ENCODE peak calls at places on chromosomes 5 and 9, in six cellular contexts. One of them, this sample, is unnamed.

GRCh38 chr9:125405938-125406811 is 144.5 kb downstream of the GAPVD1 start:
- DNase-seq in HFF-Myc: no peak
- DNase-seq in NT2/D1: no peak
- DNase-seq in HT-29: peak; percentile 48
- DNase-seq in fibroblast of mammary gland: peak; percentile 66
- DNase-seq in kidney glomerular epithelial cell: no peak
- DNase-seq in this sample: peak; percentile 46

GRCh38 chr9:77435688-77436087 is 212.4 kb downstream of the GNA14 start:
- DNase-seq in HFF-Myc: no peak
- DNase-seq in NT2/D1: no peak
- DNase-seq in HT-29: no peak
- DNase-seq in fibroblast of mammary gland: peak; percentile 35
- DNase-seq in kidney glomerular epithelial cell: no peak
- DNase-seq in this sample: no peak

GRCh38 chr5:160133071-160133917 is 14.0 kb upstream of the PWWP2A start:
- DNase-seq in HFF-Myc: no peak
- DNase-seq in NT2/D1: peak; percentile 38
- DNase-seq in HT-29: peak; percentile 20
- DNase-seq in fibroblast of mammary gland: peak; percentile 82
- DNase-seq in kidney glomerular epithelial cell: no peak
- DNase-seq in this sample: no peak

GRCh38 chr5:36897616-36898015 is 21.0 kb downstream of the NIPBL start:
- DNase-seq in HFF-Myc: no peak
- DNase-seq in NT2/D1: no peak
- DNase-seq in HT-29: no peak
- DNase-seq in fibroblast of mammary gland: peak; percentile 56
- DNase-seq in kidney glomerular epithelial cell: no peak
- DNase-seq in this sample: no peak

GRCh38 chr5:9373586-9373985 is 172.3 kb downstream of the SEMA5A start:
- DNase-seq in HFF-Myc: no peak
- DNase-seq in NT2/D1: no peak
- DNase-seq in HT-29: no peak
- DNase-seq in fibroblast of mammary gland: peak; percentile 33
- DNase-seq in kidney glomerular epithelial cell: no peak
- DNase-seq in this sample: no peak

GRCh38 chr5:67341478-67341877 is 144.9 kb upstream of the CD180 start:
- DNase-seq in HFF-Myc: no peak
- DNase-seq in NT2/D1: no peak
- DNase-seq in HT-29: no peak
- DNase-seq in fibroblast of mammary gland: no peak
- DNase-seq in kidney glomerular epithelial cell: no peak
- DNase-seq in this sample: no peak

GRCh38 chr5:119355636-119356383 is at the start of gene TNFAIP8:
- DNase-seq in HFF-Myc: no peak
- DNase-seq in NT2/D1: no peak
- DNase-seq in HT-29: peak; percentile 72
- DNase-seq in fibroblast of mammary gland: peak; percentile 66
- DNase-seq in kidney glomerular epithelial cell: peak; percentile 42
- DNase-seq in this sample: peak; percentile 5

GRCh38 chr9:90975666-90976538 is 174.3 kb downstream of the SYK start:
- DNase-seq in HFF-Myc: no peak
- DNase-seq in NT2/D1: no peak
- DNase-seq in HT-29: no peak
- DNase-seq in fibroblast of mammary gland: no peak
- DNase-seq in kidney glomerular epithelial cell: no peak
- DNase-seq in this sample: no peak

GRCh38 chr9:82299870-82300269 is 311.3 kb downstream of the SPATA31D1 start:
- DNase-seq in HFF-Myc: no peak
- DNase-seq in NT2/D1: no peak
- DNase-seq in HT-29: no peak
- DNase-seq in fibroblast of mammary gland: no peak
- DNase-seq in kidney glomerular epithelial cell: no peak
- DNase-seq in this sample: no peak

GRCh38 chr5:100800552-100800951 is 102.5 kb downstream of the ST8SIA4 start:
- DNase-seq in HFF-Myc: no peak
- DNase-seq in NT2/D1: no peak
- DNase-seq in HT-29: no peak
- DNase-seq in fibroblast of mammary gland: no peak
- DNase-seq in kidney glomerular epithelial cell: no peak
- DNase-seq in this sample: no peak

GRCh38 chr5:105868038-105868775 is 1802.5 kb downstream of the EFNA5 start:
- DNase-seq in HFF-Myc: no peak
- DNase-seq in NT2/D1: no peak
- DNase-seq in HT-29: no peak
- DNase-seq in fibroblast of mammary gland: peak; percentile 11
- DNase-seq in kidney glomerular epithelial cell: no peak
- DNase-seq in this sample: no peak

GRCh38 chr5:153866176-153866575 is 172.5 kb downstream of the FAM114A2 start:
- DNase-seq in HFF-Myc: no peak
- DNase-seq in NT2/D1: no peak
- DNase-seq in HT-29: no peak
- DNase-seq in fibroblast of mammary gland: peak; percentile 32
- DNase-seq in kidney glomerular epithelial cell: no peak
- DNase-seq in this sample: no peak

GRCh38 chr9:129838707-129839259 is 3.5 kb downstream of the USP20 start:
- DNase-seq in HFF-Myc: peak; percentile 50
- DNase-seq in NT2/D1: no peak
- DNase-seq in HT-29: no peak
- DNase-seq in fibroblast of mammary gland: peak; percentile 94
- DNase-seq in kidney glomerular epithelial cell: no peak
- DNase-seq in this sample: no peak

GRCh38 chr9:97627624-97628023 is 5.5 kb downstream of the TSTD2 start:
- DNase-seq in HFF-Myc: no peak
- DNase-seq in NT2/D1: no peak
- DNase-seq in HT-29: no peak
- DNase-seq in fibroblast of mammary gland: no peak
- DNase-seq in kidney glomerular epithelial cell: no peak
- DNase-seq in this sample: no peak

GRCh38 chr9:72703574-72703973 is 182.2 kb downstream of the TMC1 start:
- DNase-seq in HFF-Myc: no peak
- DNase-seq in NT2/D1: no peak
- DNase-seq in HT-29: no peak
- DNase-seq in fibroblast of mammary gland: peak; percentile 26
- DNase-seq in kidney glomerular epithelial cell: no peak
- DNase-seq in this sample: no peak

GRCh38 chr9:35051069-35051967 is 21.1 kb downstream of the VCP start:
- DNase-seq in HFF-Myc: no peak
- DNase-seq in NT2/D1: peak; percentile 44
- DNase-seq in HT-29: peak; percentile 78
- DNase-seq in fibroblast of mammary gland: peak; percentile 63
- DNase-seq in kidney glomerular epithelial cell: no peak
- DNase-seq in this sample: peak; percentile 45

GRCh38 chr9:94005272-94005901 is 50.2 kb upstream of the BARX1 start:
- DNase-seq in HFF-Myc: no peak
- DNase-seq in NT2/D1: no peak
- DNase-seq in HT-29: peak; percentile 53
- DNase-seq in fibroblast of mammary gland: peak; percentile 78
- DNase-seq in kidney glomerular epithelial cell: no peak
- DNase-seq in this sample: no peak

GRCh38 chr5:172806897-172807672 is 27.0 kb upstream of the ERGIC1 start:
- DNase-seq in HFF-Myc: peak; percentile 55
- DNase-seq in NT2/D1: no peak
- DNase-seq in HT-29: peak; percentile 90
- DNase-seq in fibroblast of mammary gland: peak; percentile 90
- DNase-seq in kidney glomerular epithelial cell: peak; percentile 82
- DNase-seq in this sample: peak; percentile 80

GRCh38 chr5:95382843-95383242 is 8.3 kb upstream of the FAM81B start:
- DNase-seq in HFF-Myc: no peak
- DNase-seq in NT2/D1: no peak
- DNase-seq in HT-29: no peak
- DNase-seq in fibroblast of mammary gland: no peak
- DNase-seq in kidney glomerular epithelial cell: no peak
- DNase-seq in this sample: no peak

GRCh38 chr9:102362463-102363138 is 624.2 kb upstream of the GRIN3A start:
- DNase-seq in HFF-Myc: no peak
- DNase-seq in NT2/D1: no peak
- DNase-seq in HT-29: no peak
- DNase-seq in fibroblast of mammary gland: no peak
- DNase-seq in kidney glomerular epithelial cell: no peak
- DNase-seq in this sample: no peak

GRCh38 chr5:151903243-151903653 is 21.4 kb downstream of the GLRA1 start:
- DNase-seq in HFF-Myc: no peak
- DNase-seq in NT2/D1: peak; percentile 71
- DNase-seq in HT-29: no peak
- DNase-seq in fibroblast of mammary gland: no peak
- DNase-seq in kidney glomerular epithelial cell: peak; percentile 8
- DNase-seq in this sample: no peak

GRCh38 chr5:16936150-16937022 is at the start of gene MYO10:
- DNase-seq in HFF-Myc: no peak
- DNase-seq in NT2/D1: peak; percentile 48
- DNase-seq in HT-29: peak; percentile 88
- DNase-seq in fibroblast of mammary gland: peak; percentile 66
- DNase-seq in kidney glomerular epithelial cell: peak; percentile 76
- DNase-seq in this sample: no peak

GRCh38 chr9:83560169-83560826 is 22.1 kb upstream of the FRMD3 start:
- DNase-seq in HFF-Myc: no peak
- DNase-seq in NT2/D1: no peak
- DNase-seq in HT-29: no peak
- DNase-seq in fibroblast of mammary gland: no peak
- DNase-seq in kidney glomerular epithelial cell: no peak
- DNase-seq in this sample: no peak

GRCh38 chr5:122954719-122955118 is 81.8 kb downstream of the PPIC start:
- DNase-seq in HFF-Myc: no peak
- DNase-seq in NT2/D1: no peak
- DNase-seq in HT-29: no peak
- DNase-seq in fibroblast of mammary gland: no peak
- DNase-seq in kidney glomerular epithelial cell: no peak
- DNase-seq in this sample: no peak

GRCh38 chr9:95211028-95211427 is 106.5 kb downstream of the FANCC start:
- DNase-seq in HFF-Myc: no peak
- DNase-seq in NT2/D1: no peak
- DNase-seq in HT-29: no peak
- DNase-seq in fibroblast of mammary gland: no peak
- DNase-seq in kidney glomerular epithelial cell: no peak
- DNase-seq in this sample: no peak

GRCh38 chr9:126666155-126666803 is 52.6 kb downstream of the LMX1B start:
- DNase-seq in HFF-Myc: no peak
- DNase-seq in NT2/D1: no peak
- DNase-seq in HT-29: no peak
- DNase-seq in fibroblast of mammary gland: no peak
- DNase-seq in kidney glomerular epithelial cell: no peak
- DNase-seq in this sample: no peak

GRCh38 chr5:111169269-111169668 is 54.9 kb upstream of the CAMK4 start:
- DNase-seq in HFF-Myc: no peak
- DNase-seq in NT2/D1: no peak
- DNase-seq in HT-29: no peak
- DNase-seq in fibroblast of mammary gland: no peak
- DNase-seq in kidney glomerular epithelial cell: no peak
- DNase-seq in this sample: no peak

GRCh38 chr9:82504620-82505019 is 516.0 kb downstream of the SPATA31D1 start:
- DNase-seq in HFF-Myc: no peak
- DNase-seq in NT2/D1: no peak
- DNase-seq in HT-29: no peak
- DNase-seq in fibroblast of mammary gland: no peak
- DNase-seq in kidney glomerular epithelial cell: no peak
- DNase-seq in this sample: no peak

GRCh38 chr5:76714771-76715483 is 999 bp upstream of the F2R start:
- DNase-seq in HFF-Myc: no peak
- DNase-seq in NT2/D1: no peak
- DNase-seq in HT-29: peak; percentile 23
- DNase-seq in fibroblast of mammary gland: no peak
- DNase-seq in kidney glomerular epithelial cell: no peak
- DNase-seq in this sample: no peak

This sample was measured in HepG2.